ENCODE peak calls at places on chromosome 11, in five cellular contexts. W is body of pancreas, R is suprapubic skin, A is fibroblast of the aortic adventitia, C is neural crest cell. J is an unnamed sample.

GRCh38 chr11:43954241-43954640 is 11.8 kb downstream of the C11orf96 start:
- DNase-seq in A (no peak), C (no peak), R (no peak), W (no peak), J (no peak)

GRCh38 chr11:32890843-32891656 is 1.6 kb upstream of the QSER1 start:
- DNase-seq in C (no peak), A (no peak), W (no peak), R (no peak), J (no peak)

GRCh38 chr11:19455731-19456130 is 215.0 kb upstream of the E2F8 start:
- DNase-seq in R (no peak), W (peak), C (peak), A (peak), J (no peak)

GRCh38 chr11:898540-899190 is 11.9 kb downstream of the CHID1 start:
- DNase-seq in A (peak), R (no peak), C (no peak), W (no peak), J (peak)

GRCh38 chr11:116927163-116927772 is 89.8 kb upstream of the APOA1 start:
- DNase-seq in W (peak), A (no peak), C (peak), R (no peak), J (no peak)

GRCh38 chr11:34653851-34654490 is 33.1 kb downstream of the EHF start:
- DNase-seq in C (no peak), W (peak), A (peak), R (no peak), J (peak)

GRCh38 chr11:133705873-133706272 is 139.4 kb downstream of the SPATA19 start:
- DNase-seq in R (no peak), W (no peak), C (no peak), A (no peak), J (no peak)

GRCh38 chr11:93741882-93742226 is 382 bp downstream of the C11orf54 start:
- DNase-seq in W (peak), R (no peak), C (no peak), A (peak), J (peak)

GRCh38 chr11:117771197-117771596 is 25.8 kb downstream of the DSCAML1 start:
- DNase-seq in C (no peak), R (no peak), W (no peak), A (no peak), J (no peak)

GRCh38 chr11:95419915-95420314 is 188.9 kb upstream of the SESN3 start:
- DNase-seq in W (no peak), R (no peak), C (no peak), A (peak), J (no peak)

GRCh38 chr11:35862666-35863065 is 81.2 kb upstream of the LDLRAD3 start:
- DNase-seq in W (no peak), C (no peak), R (no peak), A (no peak), J (no peak)

GRCh38 chr11:69490516-69490915 is 9.1 kb downstream of the LINC01488 start:
- DNase-seq in C (no peak), W (no peak), A (no peak), R (no peak), J (no peak)

GRCh38 chr11:70908223-70908622 is 344.2 kb downstream of the SHANK2 start:
- DNase-seq in R (no peak), C (no peak), A (no peak), W (no peak), J (no peak)

GRCh38 chr11:121024989-121025388 is 1.1 kb downstream of the TBCEL start:
- DNase-seq in R (no peak), C (no peak), A (peak), W (no peak), J (no peak)

GRCh38 chr11:13440100-13440855 is 22.7 kb downstream of the BTBD10 start:
- DNase-seq in A (peak), C (no peak), R (no peak), W (peak), J (peak)

GRCh38 chr11:108545909-108546501 is 47.6 kb downstream of the EXPH5 start:
- DNase-seq in A (no peak), R (no peak), W (no peak), C (no peak), J (no peak)

DNA sequence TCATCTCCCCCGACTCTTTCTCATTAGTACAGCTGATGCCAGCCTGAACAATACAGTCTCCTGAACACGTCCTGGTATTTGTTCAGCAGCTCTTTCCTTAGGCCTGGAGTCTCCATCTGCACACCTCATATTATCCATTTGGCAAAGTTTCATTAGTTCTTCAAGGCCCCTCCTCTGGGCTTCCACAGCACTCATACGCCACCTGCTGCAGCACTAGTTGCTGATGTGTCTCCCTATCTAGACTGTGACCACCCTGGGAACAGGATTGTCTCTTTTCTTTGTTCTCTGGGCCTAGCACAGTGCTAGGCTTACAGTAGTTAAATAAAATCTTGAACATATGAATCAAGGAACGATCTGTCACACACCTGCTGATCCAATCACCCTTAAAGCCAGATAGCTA is 17.2 kb downstream of the DCHS1 start:
- DNase-seq in W (peak), A (peak), C (no peak), R (no peak), J (no peak)
- TF ChIP-seq CTCF in W (no peak), A (no peak), C (no peak), R (no peak), J (no peak)

GRCh38 chr11:125887373-125888324 is at the start of gene HYLS1:
- DNase-seq in A (peak), R (peak), C (peak), W (peak), J (peak)
- TF ChIP-seq CTCF in A (peak), R (peak), C (peak), W (peak), J (no peak)

DNA sequence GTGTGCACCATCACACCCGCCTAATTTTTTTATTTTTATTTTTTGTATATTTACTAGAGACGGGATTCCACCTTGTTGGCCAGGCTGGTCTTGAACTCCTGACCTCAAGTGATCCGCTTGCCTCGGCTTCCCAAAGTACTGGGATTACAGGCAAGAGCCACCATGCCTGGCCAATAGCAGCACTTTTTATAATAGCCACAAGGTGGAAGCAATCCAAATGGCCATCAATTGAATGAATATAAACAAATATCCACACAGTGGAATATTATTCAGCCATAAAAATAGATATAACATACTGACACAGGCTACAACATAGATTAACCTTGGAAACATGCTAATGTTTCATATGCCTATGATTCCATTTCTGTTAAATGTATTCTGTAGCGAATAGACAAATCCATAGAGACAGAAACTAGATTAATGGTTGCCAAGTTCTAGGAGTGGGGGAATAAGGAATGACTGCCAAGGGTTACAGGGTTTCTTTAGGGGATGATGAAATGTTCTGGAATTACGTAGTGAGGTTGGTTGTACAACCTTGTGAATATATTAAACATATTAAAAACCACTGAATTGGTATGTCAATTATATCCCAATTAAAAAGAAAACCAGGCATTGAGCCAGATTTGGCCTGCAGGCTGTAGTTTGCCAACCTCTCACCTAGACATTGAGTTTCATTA is 4.8 kb downstream of the VPS51 start:
- DNase-seq in A (peak), C (no peak), W (no peak), R (no peak), J (no peak)
- TF ChIP-seq CTCF in A (no peak), C (peak), W (no peak), R (no peak), J (peak)

GRCh38 chr11:5473921-5474320 is 14.6 kb upstream of the OR52D1 start:
- DNase-seq in A (no peak), C (no peak), W (no peak), R (no peak), J (no peak)

DNA sequence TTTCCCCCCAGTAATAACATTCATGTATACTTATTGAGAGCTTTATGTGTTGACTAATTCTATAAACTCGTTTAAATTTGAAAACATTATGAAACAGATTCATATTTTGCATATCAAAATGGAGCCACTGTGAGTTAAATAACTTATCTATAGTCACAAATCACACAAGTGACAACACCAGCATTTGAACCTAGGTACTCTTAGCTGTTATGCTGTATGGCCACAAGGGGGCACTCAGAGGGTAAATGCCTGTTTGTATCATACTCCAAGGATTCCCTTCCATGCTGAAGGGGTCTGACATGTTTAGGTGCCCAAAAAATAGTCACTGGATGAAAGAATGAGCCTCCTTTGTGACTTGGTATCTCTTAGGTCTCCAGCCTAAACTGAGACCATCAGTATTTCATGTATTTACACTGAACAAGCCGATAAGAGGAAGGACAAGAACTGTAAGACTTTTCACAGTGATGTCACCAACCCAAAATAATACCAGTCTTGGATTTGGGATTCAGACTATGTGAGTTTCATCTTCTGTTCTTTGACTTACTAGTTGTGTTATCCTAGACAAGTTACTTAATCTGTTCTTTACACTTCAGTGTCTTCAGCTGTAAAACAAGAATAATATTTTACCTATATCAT is 12.2 kb upstream of the OR52D1 start:
- DNase-seq in C (peak), W (peak), R (no peak), A (peak), J (peak)
- TF ChIP-seq CTCF in C (peak), W (peak), R (peak), A (peak), J (peak)

DNA sequence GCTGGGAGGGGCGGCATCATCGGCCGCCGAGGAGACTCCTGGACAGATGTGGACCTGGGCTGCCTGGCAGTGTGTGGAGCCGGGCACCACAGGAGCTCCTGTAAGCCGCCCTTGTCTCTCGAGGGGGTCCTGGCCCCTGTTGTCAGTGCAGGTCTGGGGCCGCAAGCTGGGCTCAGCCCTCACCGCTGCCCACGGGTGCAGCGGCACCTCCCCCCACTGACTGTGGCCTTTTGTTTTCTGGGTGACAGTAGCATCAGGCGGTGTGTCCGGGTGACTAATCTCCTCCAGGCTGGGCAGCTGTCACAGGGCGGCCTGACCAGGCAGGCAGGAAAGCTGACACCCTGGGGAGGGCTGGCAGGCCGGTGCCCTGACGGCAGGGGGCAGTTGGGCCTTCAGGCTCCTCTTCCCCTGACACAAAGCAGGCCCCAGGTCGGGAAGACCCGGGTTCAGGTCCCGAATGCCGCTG is 16.2 kb downstream of the DGKZ start:
- DNase-seq in C (no peak), A (no peak), W (no peak), R (no peak), J (peak)
- TF ChIP-seq CTCF in C (no peak), A (no peak), W (no peak), R (no peak), J (peak)

DNA sequence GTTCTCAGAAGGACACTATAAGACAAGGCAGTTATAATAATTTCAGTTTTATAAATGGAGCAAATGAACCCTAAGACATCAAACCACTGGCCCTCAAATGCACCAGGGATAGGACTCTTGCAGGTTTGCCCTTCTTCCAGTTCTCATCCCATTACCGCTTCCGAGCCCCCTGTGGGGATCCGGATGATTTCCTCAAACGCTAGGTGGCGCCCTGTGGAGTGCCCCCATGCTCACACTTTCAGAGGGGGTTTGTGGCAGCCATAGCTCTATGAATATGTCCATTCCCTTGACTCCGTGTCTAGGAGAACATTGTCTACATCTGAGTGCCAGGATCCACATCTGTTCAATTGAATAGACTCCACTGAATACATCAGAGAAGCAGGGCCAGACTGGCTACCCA is 816.3 kb downstream of the NTM start:
- DNase-seq in R (no peak), A (no peak), C (peak), W (no peak), J (no peak)
- TF ChIP-seq CTCF in R (no peak), A (peak), C (peak), W (no peak), J (no peak)

DNA sequence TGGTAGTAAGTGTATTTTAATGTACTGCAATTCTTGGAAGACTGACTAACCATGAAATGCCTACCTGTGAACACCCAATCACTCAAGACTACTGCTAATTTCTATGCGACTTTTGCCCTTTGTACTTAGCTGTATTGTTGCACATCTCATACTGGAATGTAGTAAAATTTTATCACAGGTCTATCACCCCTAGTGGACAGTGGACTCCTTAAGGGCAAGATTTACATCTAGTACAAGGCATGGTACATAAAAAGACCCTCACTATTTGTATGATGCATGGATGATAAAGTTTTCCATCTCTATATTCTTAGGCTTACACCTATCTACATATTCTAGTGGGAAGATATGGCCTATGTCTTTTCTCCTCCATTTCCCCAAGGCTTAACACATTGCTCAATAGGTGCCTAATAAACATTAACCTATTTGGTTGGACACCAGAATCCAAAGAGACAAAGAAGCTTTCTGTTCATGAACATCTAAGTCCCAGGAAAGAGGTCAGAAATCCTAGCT is 26.1 kb downstream of the SERGEF start:
- DNase-seq in R (no peak), W (no peak), C (no peak), A (peak), J (no peak)
- TF ChIP-seq CTCF in R (no peak), W (no peak), C (peak), A (peak), J (peak)

J was measured in Calu3.